ENCODE peak calls at places on chromosome 17, in five cellular contexts. O, G, T, X and B are unnamed samples.

GRCh38 chr17:73710095-73710592 is 65.9 kb upstream of the SDK2 start:
- DNase-seq in G (peak; percentile 66), T (peak; percentile 63), X (peak; percentile 67), O (no peak), B (peak; percentile 66)

GRCh38 chr17:17491031-17491471 is 5.1 kb downstream of the RASD1 start:
- DNase-seq in T (no peak), X (no peak), G (no peak), O (no peak), B (no peak)

GRCh38 chr17:50541916-50542688 is 4.9 kb upstream of the SPATA20 start:
- DNase-seq in G (peak; percentile 88), T (peak; percentile 84), O (peak; percentile 79), X (no peak), B (peak; percentile 81)

GRCh38 chr17:1997146-1997586 is 28.0 kb downstream of the RTN4RL1 start:
- DNase-seq in T (no peak), O (no peak), G (peak; percentile 81), X (no peak), B (no peak)

GRCh38 chr17:61461967-61462733 is 9.9 kb downstream of the TBX4 start:
- DNase-seq in T (no peak), O (no peak), X (no peak), G (no peak), B (no peak)

GRCh38 chr17:38674013-38674748 is 576 bp downstream of the EPOP start:
- DNase-seq in X (no peak), T (no peak), O (no peak), G (no peak), B (peak; percentile 29)

GRCh38 chr17:65783845-65784334 is 222.4 kb upstream of the AXIN2 start:
- DNase-seq in X (peak; percentile 76), O (no peak), G (peak; percentile 90), T (no peak), B (no peak)

GRCh38 chr17:1673041-1673790 is 11.5 kb downstream of the PRPF8 start:
- DNase-seq in X (no peak), G (peak; percentile 14), T (no peak), O (no peak), B (peak; percentile 33)

GRCh38 chr17:37024181-37024637 is 75.5 kb downstream of the AATF start:
- DNase-seq in T (no peak), G (no peak), O (no peak), X (no peak), B (no peak)

GRCh38 chr17:3959295-3959899 is 4.8 kb downstream of the ATP2A3 start:
- DNase-seq in O (no peak), X (no peak), T (no peak), G (peak; percentile 54), B (no peak)

GRCh38 chr17:50276588-50277356 is 2.5 kb downstream of the TMEM92 start:
- DNase-seq in T (no peak), X (no peak), G (peak; percentile 15), O (no peak), B (no peak)

GRCh38 chr17:79033741-79034501 is 10.0 kb downstream of the C1QTNF1 start:
- DNase-seq in G (peak; percentile 37), X (no peak), T (no peak), O (peak; percentile 58), B (no peak)

GRCh38 chr17:71084219-71084618 is 914.9 kb downstream of the KCNJ2 start:
- DNase-seq in T (peak; percentile 35), O (no peak), G (peak; percentile 55), X (peak; percentile 69), B (no peak)

GRCh38 chr17:29627951-29628350 is 5.2 kb upstream of the CORO6 start:
- DNase-seq in X (no peak), T (no peak), O (no peak), G (no peak), B (no peak)

GRCh38 chr17:76452646-76453430 is at the start of gene UBE2O:
- DNase-seq in G (peak; percentile 79), X (peak; percentile 86), O (peak; percentile 61), T (peak; percentile 86), B (peak; percentile 93)
- H3K27ac ChIP-seq in G (peak within 1 kb of the TSS; percentile 49), X (peak within 1 kb of the TSS; percentile 89), O (peak within 1 kb of the TSS; percentile 80), T (peak within 1 kb of the TSS; percentile 86), B (peak within 1 kb of the TSS; percentile 72)

GRCh38 chr17:82029990-82030469 is 1.4 kb upstream of the RAC3 start:
- DNase-seq in T (no peak), O (no peak), G (no peak), X (no peak), B (no peak)
- H3K4me3 ChIP-seq in T (no peak overlapping the region), O (no peak overlapping the region), G (no peak overlapping the region), X (peak overlapping the region; percentile 71), B (no peak overlapping the region)

DNA sequence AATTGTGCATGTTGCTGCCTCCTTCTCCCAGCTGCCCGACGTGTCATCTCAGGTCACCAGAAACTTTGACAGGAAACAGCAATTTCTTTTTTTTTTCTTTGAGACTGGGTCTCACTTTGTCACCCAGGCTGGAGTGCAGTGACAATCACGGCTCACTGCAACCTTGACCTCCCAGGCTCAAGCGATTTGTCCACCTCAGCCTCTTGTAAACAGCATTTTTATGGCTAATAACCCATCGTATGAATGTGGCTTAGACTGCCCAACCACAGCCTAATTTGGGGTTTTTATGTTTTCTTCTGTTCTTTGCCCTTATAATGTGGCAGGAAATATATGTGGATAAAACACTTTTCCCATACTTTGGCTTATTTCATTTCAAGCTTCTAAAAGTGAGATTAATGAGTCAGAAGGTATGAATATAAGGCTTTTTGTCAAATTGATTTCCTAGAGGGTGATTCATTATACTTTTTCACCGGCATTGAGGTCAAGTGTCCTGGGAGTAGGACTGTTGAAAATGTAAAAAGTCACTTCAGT is 31.0 kb upstream of the SLC5A10 start:
- DNase-seq in T (no peak), G (no peak), O (no peak), X (no peak), B (no peak)
- H3K4me1 ChIP-seq in T (peaks cover 16% of the 10 kb centered on the region), G (peaks cover 4% of the 10 kb centered on the region), O (no peaks in the 10 kb centered on the region), X (peaks cover 6% of the 10 kb centered on the region), B (peaks cover 50% of the 10 kb centered on the region)

GRCh38 chr17:75853410-75853809 is 1.7 kb downstream of the WBP2 start:
- DNase-seq in G (no peak), T (no peak), O (no peak), X (no peak), B (no peak)
- H3K27ac ChIP-seq in G (no peak overlapping the region), T (peak overlapping the region; percentile 20), O (no peak overlapping the region), X (no peak overlapping the region), B (no peak overlapping the region)

GRCh38 chr17:8062807-8063483 is 24.1 kb downstream of the ALOX15B start:
- DNase-seq in G (no peak), T (no peak), X (no peak), O (no peak), B (no peak)
- H3K4me3 ChIP-seq in G (no peak overlapping the region), T (no peak overlapping the region), X (no peak overlapping the region), O (no peak overlapping the region), B (no peak overlapping the region)

GRCh38 chr17:77088455-77089117 is 52.2 kb upstream of the SEC14L1 start:
- DNase-seq in O (peak; percentile 75), X (peak; percentile 99), T (peak; percentile 93), G (peak; percentile 94), B (peak; percentile 85)
- H3K4me1 ChIP-seq in O (peaks cover 15% of the 10 kb centered on the region), X (peaks cover 15% of the 10 kb centered on the region), T (peaks cover 4% of the 10 kb centered on the region), G (peaks cover 4% of the 10 kb centered on the region), B (peaks cover 35% of the 10 kb centered on the region)

GRCh38 chr17:42761638-42762037 is 611 bp downstream of the RAMP2 start:
- DNase-seq in T (no peak), X (no peak), O (no peak), G (no peak), B (no peak)

GRCh38 chr17:42754782-42755181 is 6.2 kb upstream of the RAMP2 start:
- DNase-seq in X (no peak), T (no peak), O (peak; percentile 82), G (no peak), B (no peak)

GRCh38 chr17:42760652-42761581 is at the start of gene RAMP2:
- DNase-seq in O (no peak), T (no peak), X (no peak), G (peak; percentile 11), B (no peak)

GRCh38 chr17:42759982-42760651 is 910 bp upstream of the RAMP2 start:
- DNase-seq in O (no peak), G (no peak), T (no peak), X (no peak), B (no peak)
- H3K27ac ChIP-seq in O (peak overlapping the region; percentile 72), G (no peak overlapping the region), T (peak overlapping the region; percentile 86), X (no peak overlapping the region), B (no peak overlapping the region)

DNA sequence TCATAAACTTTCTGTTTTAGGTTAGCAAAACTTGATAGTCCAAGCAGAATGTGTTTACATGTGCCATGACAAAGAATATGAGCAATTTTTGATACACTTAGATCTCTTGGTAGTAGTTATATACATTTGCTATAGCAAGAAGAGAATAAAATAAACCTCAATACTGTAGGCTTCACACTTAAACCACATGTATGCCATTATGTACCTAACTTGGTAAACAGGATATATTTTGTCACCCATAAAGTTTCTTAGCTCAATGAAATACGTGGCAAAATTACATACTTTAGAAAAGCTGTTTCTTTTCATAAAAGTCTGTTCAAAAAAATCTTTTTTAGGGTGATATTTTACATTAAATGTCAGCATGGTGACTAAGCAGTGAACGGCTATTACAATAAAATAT is 184.7 kb downstream of the MYO1D start:
- DNase-seq in X (no peak), G (no peak), T (no peak), O (no peak), B (no peak)
- H3K4me3 ChIP-seq in X (no peak overlapping the region), G (no peak overlapping the region), T (no peak overlapping the region), O (no peak overlapping the region), B (no peak overlapping the region)